ENCODE peak calls at places on chromosomes 2 and 18, in nine cellular contexts. W is mesenchymal stem cell, F is heart left ventricle, U is upper lobe of left lung, N is bronchial epithelial cell, L is psoas muscle, E is cardiac muscle cell, T is H7, Y is stomach. C is an unnamed sample. For H3K27me3 and H3K36me3, the result is how much of the 10 kb centered on the place peaks cover.

GRCh38 chr2:237863102-237863511 is 3.7 kb downstream of the RAMP1 start:
- DNase-seq in W (no peak), F (no peak), U (no peak), N (no peak), L (no peak), E (no peak), T (peak), Y (no peak), C (no peak)

GRCh38 chr2:226524381-226524843 is 275.2 kb downstream of the IRS1 start:
- DNase-seq in W (peak), F (no peak), U (no peak), N (peak), L (no peak), E (peak), T (no peak), Y (no peak), C (no peak)

GRCh38 chr2:207258191-207258991 is 92.6 kb upstream of the KLF7 start:
- DNase-seq in W (peak), F (peak), U (peak), N (peak), L (peak), E (peak), T (peak), Y (peak), C (peak)

GRCh38 chr2:207565736-207566135 is 36.0 kb downstream of the CREB1 start:
- DNase-seq in W (no peak), F (no peak), U (no peak), N (no peak), L (no peak), E (no peak), T (no peak), Y (no peak), C (no peak)

GRCh38 chr2:46145840-46146239 is 151.4 kb upstream of the EPAS1 start:
- DNase-seq in W (no peak), F (no peak), U (no peak), N (no peak), L (no peak), E (no peak), T (no peak), Y (no peak), C (no peak)

GRCh38 chr2:134522856-134523460 is 195.8 kb downstream of the TMEM163 start:
- DNase-seq in W (no peak), F (no peak), U (no peak), N (no peak), L (no peak), E (no peak), T (no peak), Y (no peak), C (no peak)

GRCh38 chr2:45816273-45816672 is 164.8 kb downstream of the PRKCE start:
- DNase-seq in W (no peak), F (no peak), U (peak), N (no peak), L (peak), E (peak), T (no peak), Y (peak), C (no peak)

GRCh38 chr2:231525248-231526163 is 4.7 kb downstream of the NMUR1 start:
- DNase-seq in W (no peak), F (no peak), U (no peak), N (no peak), L (no peak), E (no peak), T (no peak), Y (no peak), C (no peak)

GRCh38 chr2:172972005-172972619 is 103.5 kb upstream of the MAP3K20 start:
- DNase-seq in W (peak), F (no peak), U (peak), N (peak), L (no peak), E (peak), T (peak), Y (peak), C (no peak)

GRCh38 chr2:3460831-3461544 is 58.3 kb downstream of the ADI1 start:
- DNase-seq in W (no peak), F (no peak), U (peak), N (no peak), L (no peak), E (no peak), T (no peak), Y (peak), C (peak)

GRCh38 chr2:72901426-72901825 is 14.2 kb downstream of the SPR start:
- DNase-seq in W (no peak), F (no peak), U (no peak), N (no peak), L (no peak), E (no peak), T (no peak), Y (no peak), C (no peak)

GRCh38 chr2:203809084-203809521 is 58.5 kb upstream of the CTLA4 start:
- DNase-seq in W (peak), F (no peak), U (no peak), N (peak), L (no peak), E (peak), T (no peak), Y (no peak), C (no peak)

GRCh38 chr2:230925879-230926765 is 1.1 kb upstream of the GPR55 start:
- DNase-seq in W (no peak), F (peak), U (no peak), N (peak), L (no peak), E (no peak), T (peak), Y (peak), C (no peak)

GRCh38 chr2:90207454-90208058 is 1516.1 kb downstream of the RPIA start:
- DNase-seq in W (no peak), F (no peak), U (no peak), N (peak), L (no peak), E (peak), T (peak), Y (no peak), C (no peak)

GRCh38 chr2:225040862-225041209 is 1.4 kb downstream of the DOCK10 start:
- DNase-seq in W (no peak), F (no peak), U (no peak), N (no peak), L (no peak), E (no peak), T (no peak), Y (no peak), C (peak)

GRCh38 chr2:47334356-47335136 is 68.4 kb upstream of the MSH2 start:
- DNase-seq in W (no peak), F (peak), U (no peak), N (peak), L (no peak), E (no peak), T (peak), Y (no peak), C (peak)

GRCh38 chr2:117963446-117963845 is 50.4 kb downstream of the CCDC93 start:
- DNase-seq in W (no peak), F (no peak), U (no peak), N (no peak), L (no peak), E (no peak), T (no peak), Y (no peak), C (no peak)

GRCh38 chr2:113211226-113212105 is 37.7 kb downstream of the PSD4 start:
- DNase-seq in W (peak), F (no peak), U (no peak), N (peak), L (peak), E (no peak), T (no peak), Y (no peak), C (peak)

GRCh38 chr2:235302263-235302662 is 191.6 kb upstream of the AGAP1 start:
- DNase-seq in W (no peak), F (no peak), U (no peak), N (no peak), L (no peak), E (no peak), T (no peak), Y (no peak), C (no peak)

GRCh38 chr2:179268277-179268935 is 3.8 kb upstream of the SESTD1 start:
- DNase-seq in W (peak), F (no peak), U (peak), N (peak), L (no peak), E (peak), T (no peak), Y (no peak), C (no peak)

GRCh38 chr2:150358468-150358807 is 129.0 kb downstream of the RND3 start:
- DNase-seq in W (no peak), F (no peak), U (no peak), N (peak), L (no peak), E (no peak), T (no peak), Y (no peak), C (no peak)

GRCh38 chr2:28338754-28339325 is 53.8 kb upstream of the FOSL2 start:
- DNase-seq in W (peak), F (no peak), U (no peak), N (peak), L (no peak), E (no peak), T (no peak), Y (peak), C (no peak)

GRCh38 chr18:43605224-43605623 is 327.9 kb upstream of the SYT4 start:
- DNase-seq in W (no peak), F (no peak), U (no peak), N (no peak), L (no peak), E (no peak), T (no peak), Y (no peak), C (no peak)

GRCh38 chr2:134539946-134540345 is 178.9 kb downstream of the TMEM163 start:
- DNase-seq in W (no peak), F (no peak), U (no peak), N (no peak), L (no peak), E (no peak), T (no peak), Y (no peak), C (no peak)

GRCh38 chr2:159130302-159130701 is 156.2 kb downstream of the WDSUB1 start:
- DNase-seq in W (no peak), F (no peak), U (no peak), N (no peak), L (no peak), E (no peak), T (no peak), Y (no peak), C (no peak)

GRCh38 chr2:145106293-145106692 is 586.4 kb upstream of the ZEB2 start:
- DNase-seq in W (no peak), F (no peak), U (no peak), N (peak), L (no peak), E (no peak), T (no peak), Y (no peak), C (no peak)

GRCh38 chr18:37085362-37085761 is 256.4 kb downstream of the KIAA1328 start:
- DNase-seq in W (no peak), F (no peak), U (no peak), N (no peak), L (no peak), E (no peak), T (peak), Y (no peak), C (no peak)

GRCh38 chr18:22170421-22171262 is 1.3 kb downstream of the GATA6 start:
- DNase-seq in W (peak), F (peak), U (no peak), N (no peak), L (peak), E (peak), T (peak), Y (no peak), C (peak)
- H3K27me3 ChIP-seq in W (under half), F (under half), U (under half), N (under half), L (half or more), E (under half), T (half or more), Y (half or more), C (under half)

GRCh38 chr18:35256947-35257346 is 16.1 kb downstream of the ZNF397 start:
- DNase-seq in W (no peak), F (no peak), U (no peak), N (no peak), L (no peak), E (no peak), T (no peak), Y (no peak), C (no peak)
- H3K36me3 ChIP-seq in W (half or more), F (half or more), U (under half), N (under half), L (half or more), E (under half), T (under half), Y (under half), C (under half)

GRCh38 chr2:10079931-10080535 is at the start of gene CYS1:
- DNase-seq in W (no peak), F (peak), U (no peak), N (no peak), L (peak), E (peak), T (peak), Y (no peak), C (no peak)
- H3K27me3 ChIP-seq in W (half or more), F (under half), U (under half), N (under half), L (half or more), E (half or more), T (under half), Y (under half), C (under half)

DNA sequence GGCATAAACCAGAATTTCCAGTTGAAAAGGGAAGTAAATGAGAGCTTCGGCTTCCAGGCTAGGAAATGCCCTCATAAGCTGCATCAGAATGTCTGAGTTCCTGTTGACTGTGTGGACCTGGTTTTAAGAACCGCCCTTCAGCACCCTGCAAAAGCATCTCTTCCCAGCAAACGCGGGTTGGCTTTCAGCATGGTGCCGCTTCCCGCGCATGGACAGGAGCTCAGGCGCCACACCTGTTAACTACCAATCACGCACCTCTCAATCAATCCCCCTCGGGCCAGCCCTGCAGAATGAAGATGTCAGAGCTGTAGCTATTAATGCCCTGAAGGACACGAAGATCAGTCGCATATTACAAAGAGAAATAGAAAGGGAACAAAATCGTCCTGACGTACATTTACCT is 850.5 kb downstream of the GALR1 start:
- DNase-seq in W (no peak), F (no peak), U (no peak), N (no peak), L (no peak), E (no peak), T (no peak), Y (no peak), C (no peak)
- H3K36me3 ChIP-seq in W (under half), F (under half), U (under half), N (under half), L (under half), E (under half), T (under half), Y (under half), C (under half)

GRCh38 chr2:217588266-217588665 is 414.5 kb downstream of the TNS1 start:
- DNase-seq in W (no peak), F (no peak), U (no peak), N (no peak), L (no peak), E (no peak), T (no peak), Y (no peak), C (no peak)

GRCh38 chr2:217597140-217597539 is 405.7 kb downstream of the TNS1 start:
- DNase-seq in W (no peak), F (no peak), U (no peak), N (no peak), L (no peak), E (no peak), T (no peak), Y (no peak), C (no peak)

GRCh38 chr2:217597681-217598080 is 405.1 kb downstream of the TNS1 start:
- DNase-seq in W (no peak), F (no peak), U (no peak), N (no peak), L (no peak), E (no peak), T (no peak), Y (no peak), C (no peak)

GRCh38 chr2:217593732-217594131 is 409.1 kb downstream of the TNS1 start:
- DNase-seq in W (no peak), F (no peak), U (no peak), N (no peak), L (no peak), E (no peak), T (no peak), Y (no peak), C (no peak)
- H3K27me3 ChIP-seq in W (under half), F (under half), U (under half), N (under half), L (under half), E (under half), T (under half), Y (under half), C (under half)

DNA sequence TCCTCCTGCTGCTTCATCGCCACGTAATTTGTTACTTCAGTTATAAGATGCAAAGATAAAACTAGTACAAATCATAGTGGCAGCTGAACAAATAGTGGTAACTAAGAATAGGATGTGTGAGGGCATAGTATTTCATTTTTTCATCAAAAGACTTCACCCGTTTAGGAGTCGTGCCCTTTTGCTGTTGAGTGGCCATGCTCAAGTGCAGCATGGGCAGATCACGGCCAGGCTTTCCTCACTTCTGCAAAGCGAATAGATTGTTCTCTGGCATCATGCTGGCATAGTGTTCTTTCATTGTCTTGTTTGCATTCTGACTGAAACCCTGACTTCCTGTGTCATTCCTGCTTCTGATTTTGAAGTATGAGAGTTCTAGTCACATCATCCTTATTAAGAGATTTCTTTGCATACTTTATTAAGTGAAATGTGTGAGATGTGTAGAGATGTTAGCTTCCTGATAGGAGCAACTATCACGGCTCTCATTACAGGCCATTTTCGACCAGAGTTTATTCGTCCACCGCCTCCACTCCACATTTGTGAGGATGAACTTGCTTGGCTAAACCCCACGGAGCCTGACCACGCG is 11.8 kb downstream of the CNOT11 start:
- DNase-seq in W (no peak), F (no peak), U (no peak), N (no peak), L (no peak), E (no peak), T (no peak), Y (no peak), C (no peak)
- H3K36me3 ChIP-seq in W (half or more), F (half or more), U (under half), N (under half), L (half or more), E (under half), T (under half), Y (half or more), C (under half)

C was measured in aorta.